ENCODE peak calls at places on chromosomes 1 and 21, in six cellular contexts. G is IMR-90, H is AG09309, K is body of pancreas, R is skeletal muscle cell, J is small intestine. W is an unnamed sample.

GRCh38 chr21:28089599-28090421 is 902.9 kb downstream of the LTN1 start:
- DNase-seq in G (no peak), H (no peak), K (no peak), R (no peak), J (peak; percentile 58), W (no peak)

GRCh38 chr1:201559679-201560162 is 20.8 kb downstream of the NAV1 start:
- DNase-seq in G (peak; percentile 86), H (no peak), K (peak; percentile 81), R (no peak), J (peak; percentile 74), W (peak; percentile 25)

GRCh38 chr1:46616277-46617107 is at the start of gene MOB3C:
- DNase-seq in G (peak; percentile 77), H (peak; percentile 40), K (peak; percentile 77), R (no peak), J (peak; percentile 79), W (no peak)

GRCh38 chr1:207807395-207808321 is 55.8 kb downstream of the CD46 start:
- DNase-seq in G (no peak), H (no peak), K (peak; percentile 62), R (no peak), J (peak; percentile 70), W (no peak)

GRCh38 chr1:195956845-195957244 is 651.4 kb downstream of the KCNT2 start:
- DNase-seq in G (no peak), H (no peak), K (no peak), R (no peak), J (no peak), W (no peak)

GRCh38 chr1:43286533-43286932 is 1.2 kb upstream of the C1orf210 start:
- DNase-seq in G (no peak), H (no peak), K (no peak), R (no peak), J (no peak), W (no peak)

GRCh38 chr1:205204552-205204951 is 7.0 kb downstream of the DSTYK start:
- DNase-seq in G (peak; percentile 54), H (no peak), K (no peak), R (no peak), J (no peak), W (no peak)

GRCh38 chr1:28317014-28317413 is 11.8 kb upstream of the MED18 start:
- DNase-seq in G (no peak), H (no peak), K (no peak), R (no peak), J (no peak), W (no peak)

GRCh38 chr1:204959374-204959773 is 83.6 kb upstream of the CNTN2 start:
- DNase-seq in G (no peak), H (no peak), K (no peak), R (no peak), J (no peak), W (no peak)

GRCh38 chr1:9894115-9894514 is 16.0 kb downstream of the CTNNBIP1 start:
- DNase-seq in G (no peak), H (no peak), K (no peak), R (no peak), J (no peak), W (no peak)

GRCh38 chr21:37253991-37254390 is 13.1 kb downstream of the VPS26C start:
- DNase-seq in G (peak; percentile 72), H (no peak), K (no peak), R (no peak), J (no peak), W (no peak)

GRCh38 chr1:162003061-162003824 is 20.4 kb downstream of the OLFML2B start:
- DNase-seq in G (peak; percentile 86), H (peak; percentile 98), K (no peak), R (peak; percentile 99), J (no peak), W (no peak)

GRCh38 chr1:9960705-9961562 is 17.7 kb downstream of the NMNAT1 start:
- DNase-seq in G (no peak), H (no peak), K (no peak), R (no peak), J (no peak), W (no peak)

GRCh38 chr1:100736766-100737165 is 17.2 kb downstream of the VCAM1 start:
- DNase-seq in G (peak; percentile 83), H (no peak), K (no peak), R (peak; percentile 53), J (no peak), W (no peak)

GRCh38 chr21:41065539-41065938 is 102.4 kb upstream of the BACE2 start:
- DNase-seq in G (no peak), H (peak; percentile 39), K (no peak), R (no peak), J (no peak), W (no peak)

GRCh38 chr1:205283270-205284147 is 38.0 kb downstream of the NUAK2 start:
- DNase-seq in G (no peak), H (no peak), K (no peak), R (no peak), J (no peak), W (no peak)

GRCh38 chr1:192756314-192756713 is 52.5 kb upstream of the RGS2 start:
- DNase-seq in G (no peak), H (no peak), K (no peak), R (no peak), J (no peak), W (no peak)

GRCh38 chr1:179079113-179079761 is 2.6 kb upstream of the TOR3A start:
- DNase-seq in G (peak; percentile 81), H (no peak), K (peak; percentile 58), R (peak; percentile 44), J (peak; percentile 77), W (peak; percentile 53)

GRCh38 chr21:44800971-44801467 is 601 bp downstream of the UBE2G2 start:
- DNase-seq in G (peak; percentile 26), H (no peak), K (no peak), R (no peak), J (peak; percentile 53), W (no peak)

GRCh38 chr21:44797775-44798174 is 3.8 kb downstream of the UBE2G2 start:
- DNase-seq in G (no peak), H (no peak), K (no peak), R (no peak), J (no peak), W (no peak)

GRCh38 chr21:44801468-44802395 is at the start of gene UBE2G2:
- DNase-seq in G (peak; percentile 65), H (no peak), K (peak; percentile 83), R (peak; percentile 33), J (peak; percentile 80), W (peak; percentile 26)

GRCh38 chr21:44802396-44803153 is 955 bp upstream of the UBE2G2 start:
- DNase-seq in G (no peak), H (no peak), K (no peak), R (no peak), J (peak; percentile 21), W (no peak)

DNA sequence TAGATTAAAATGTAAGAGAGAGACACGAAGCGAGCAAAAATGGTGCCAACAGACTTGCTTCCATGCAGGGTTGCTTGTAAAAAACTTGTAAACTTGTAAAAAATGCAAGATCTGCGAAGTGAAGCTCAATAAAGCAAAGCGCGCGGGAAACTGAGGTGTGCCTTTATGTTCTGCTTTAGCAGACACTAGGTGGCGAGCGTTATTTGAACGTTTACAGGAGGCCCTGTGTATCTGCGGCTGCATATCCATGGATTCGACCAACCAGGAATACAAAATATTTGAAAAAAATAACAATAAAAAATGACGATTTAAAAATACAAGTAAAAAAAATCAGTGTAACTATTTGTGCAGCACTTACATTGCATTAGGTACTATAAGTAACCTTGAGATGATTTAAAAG is 1.5 kb downstream of the UBE2G2 start:
- DNase-seq in G (peak; percentile 59), H (no peak), K (no peak), R (peak; percentile 23), J (peak; percentile 51), W (no peak)
- H3K4me3 ChIP-seq in G (no peak overlapping the region), H (no peak overlapping the region), K (no peak overlapping the region), R (peak overlapping the region; percentile 78), J (peak overlapping the region; percentile 34), W (peak overlapping the region; percentile 96)

DNA sequence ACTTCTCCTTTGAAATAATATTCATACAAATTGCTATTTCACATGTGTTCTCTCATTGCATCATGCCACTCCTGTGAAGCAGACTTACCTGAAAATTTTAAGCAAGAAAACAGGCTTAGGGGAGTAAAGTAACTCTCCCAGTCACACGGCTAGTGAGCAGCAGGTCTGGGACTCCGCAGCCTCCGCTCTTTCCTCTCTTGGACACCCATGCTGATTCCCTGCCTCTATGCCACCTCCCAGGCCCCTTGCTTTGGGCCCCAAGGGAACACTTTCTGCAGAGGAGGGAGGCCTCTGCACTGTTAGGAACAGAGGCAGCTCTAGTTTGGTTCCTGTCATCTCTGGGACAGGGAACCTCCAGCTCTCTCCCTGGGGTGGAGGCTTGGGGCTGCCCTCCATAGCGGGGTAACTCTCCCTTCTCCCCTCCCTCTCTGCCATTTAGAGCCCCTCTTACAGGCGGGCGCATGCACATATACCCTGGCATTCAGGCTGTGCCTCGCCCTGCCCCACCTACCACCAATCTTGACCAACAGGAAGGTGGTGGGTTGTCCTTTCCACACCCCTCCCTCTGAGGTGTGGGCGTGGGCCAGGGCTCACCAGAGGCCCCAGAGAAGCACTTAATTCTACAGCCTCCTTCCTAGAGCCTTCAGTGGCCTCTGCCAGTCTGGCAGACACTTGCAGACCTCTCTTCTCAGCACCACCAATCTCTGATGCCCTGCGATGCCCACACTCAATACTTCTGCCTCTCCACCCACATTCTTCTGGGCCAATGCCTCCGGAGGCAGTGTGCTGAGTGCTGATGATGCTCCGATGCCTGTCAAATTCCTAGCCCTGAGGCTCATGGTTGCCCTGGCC is at the start of gene RXFP4:
- DNase-seq in G (no peak), H (no peak), K (no peak), R (no peak), J (peak; percentile 88), W (no peak)
- H3K4me3 ChIP-seq in G (no peak within 1 kb of the TSS), H (no peak within 1 kb of the TSS), K (no peak within 1 kb of the TSS), R (no peak within 1 kb of the TSS), J (no peak within 1 kb of the TSS), W (no peak within 1 kb of the TSS)

DNA sequence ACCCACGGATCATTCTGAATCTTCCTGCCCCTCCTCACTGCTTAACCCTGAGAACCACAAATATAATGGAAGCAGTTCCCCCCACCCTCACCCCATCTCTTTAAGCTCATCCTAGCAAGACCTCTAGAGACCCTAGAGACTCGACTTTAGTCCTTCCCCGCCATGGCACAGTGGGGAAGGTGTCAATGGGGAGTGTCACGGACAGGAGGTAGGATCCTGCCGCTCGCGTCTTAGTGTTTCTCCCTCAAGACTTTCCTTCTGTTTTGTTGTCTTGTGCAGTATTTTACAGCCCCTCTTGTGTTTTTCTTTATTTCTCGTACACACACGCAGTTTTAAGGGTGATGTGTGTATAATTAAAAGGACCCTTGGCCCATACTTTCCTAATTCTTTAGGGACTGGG is 677 bp upstream of the PMF1 start:
- DNase-seq in G (no peak), H (no peak), K (no peak), R (no peak), J (no peak), W (no peak)
- H3K4me3 ChIP-seq in G (no peak overlapping the region), H (peak overlapping the region; percentile 76), K (no peak overlapping the region), R (peak overlapping the region; percentile 59), J (no peak overlapping the region), W (peak overlapping the region; percentile 83)

GRCh38 chr1:54949971-54950360 is 30.5 kb upstream of the TMEM61 start:
- DNase-seq in G (peak; percentile 67), H (no peak), K (no peak), R (no peak), J (no peak), W (no peak)
- H3K4me3 ChIP-seq in G (no peak overlapping the region), H (no peak overlapping the region), K (no peak overlapping the region), R (no peak overlapping the region), J (no peak overlapping the region), W (no peak overlapping the region)

W was measured in GM12864.